ENCODE peak calls at places on chromosomes 2 and 18, in ten cellular contexts. M is psoas muscle; O is NCI-H1092; Z is stimulated activated CD4-positive, alpha-beta T cell treated with anti-CD3 and anti-CD28 coated beads, Interleukin-2, amount 100 ng/mL, for 4 hours; N is non-pigmented ciliary epithelial cell; T is lung; U is stimulated activated CD8-positive, alpha-beta memory T cell treated with anti-CD3 and anti-CD28 coated beads, Interleukin-4, amount 100 ng/mL, for 4 hours; L is AG08395; R is NCI-H69; S is substantia nigra. I is an unnamed sample.

GRCh38 chr18:76721207-76721996 is 101.0 kb upstream of the ZNF236 start:
- DNase-seq in M (no peak), O (no peak), Z (peak), N (no peak), T (no peak), U (peak), L (no peak), R (no peak), S (no peak), I (no peak)

GRCh38 chr2:173761603-173762119 is 203.5 kb downstream of the SP3 start:
- DNase-seq in M (no peak), O (no peak), Z (no peak), N (no peak), T (no peak), U (no peak), L (no peak), R (no peak), S (no peak), I (no peak)

GRCh38 chr2:219612605-219613286 is 14.7 kb upstream of the SLC4A3 start:
- DNase-seq in M (no peak), O (no peak), Z (no peak), N (no peak), T (no peak), U (no peak), L (no peak), R (no peak), S (no peak), I (no peak)

GRCh38 chr2:11075221-11075620 is 80.0 kb upstream of the SLC66A3 start:
- DNase-seq in M (no peak), O (no peak), Z (no peak), N (no peak), T (peak), U (no peak), L (no peak), R (no peak), S (no peak), I (no peak)

GRCh38 chr2:64998658-64999061 is 9.5 kb downstream of the SLC1A4 start:
- DNase-seq in M (no peak), O (no peak), Z (no peak), N (no peak), T (no peak), U (no peak), L (peak), R (no peak), S (no peak), I (peak)

GRCh38 chr18:3525870-3526420 is 76.0 kb downstream of the TGIF1 start:
- DNase-seq in M (no peak), O (no peak), Z (peak), N (no peak), T (no peak), U (no peak), L (no peak), R (peak), S (no peak), I (peak)

GRCh38 chr18:41949206-41949920 is 5.7 kb upstream of the PIK3C3 start:
- DNase-seq in M (no peak), O (no peak), Z (no peak), N (no peak), T (no peak), U (no peak), L (no peak), R (peak), S (no peak), I (no peak)

GRCh38 chr2:100228967-100229366 is 86.6 kb upstream of the AFF3 start:
- DNase-seq in M (no peak), O (no peak), Z (no peak), N (no peak), T (no peak), U (no peak), L (no peak), R (no peak), S (no peak), I (no peak)

GRCh38 chr2:30486655-30487054 is 39.6 kb downstream of the LCLAT1 start:
- DNase-seq in M (no peak), O (no peak), Z (no peak), N (no peak), T (no peak), U (no peak), L (no peak), R (no peak), S (no peak), I (no peak)

GRCh38 chr2:218782529-218782845 is 540 bp downstream of the CYP27A1 start:
- DNase-seq in M (no peak), O (no peak), Z (no peak), N (no peak), T (no peak), U (no peak), L (no peak), R (no peak), S (no peak), I (no peak)

GRCh38 chr2:128808462-128809255 is 490.0 kb upstream of the HS6ST1 start:
- DNase-seq in M (peak), O (no peak), Z (no peak), N (peak), T (no peak), U (no peak), L (peak), R (no peak), S (no peak), I (no peak)

GRCh38 chr2:189022492-189022891 is 48.3 kb downstream of the COL3A1 start:
- DNase-seq in M (no peak), O (no peak), Z (no peak), N (no peak), T (no peak), U (no peak), L (peak), R (no peak), S (no peak), I (no peak)

GRCh38 chr2:78817430-78817829 is 208.1 kb upstream of the REG3G start:
- DNase-seq in M (no peak), O (no peak), Z (no peak), N (no peak), T (no peak), U (no peak), L (no peak), R (no peak), S (no peak), I (no peak)

GRCh38 chr2:44940053-44940494 is 1.4 kb upstream of the SIX3 start:
- DNase-seq in M (no peak), O (no peak), Z (no peak), N (no peak), T (no peak), U (no peak), L (no peak), R (no peak), S (no peak), I (no peak)

GRCh38 chr2:118815314-118815713 is 32.1 kb downstream of the EN1 start:
- DNase-seq in M (no peak), O (no peak), Z (no peak), N (no peak), T (no peak), U (no peak), L (no peak), R (no peak), S (no peak), I (no peak)

GRCh38 chr18:3652380-3653262 is 202.6 kb downstream of the TGIF1 start:
- DNase-seq in M (peak), O (no peak), Z (peak), N (peak), T (no peak), U (peak), L (peak), R (peak), S (no peak), I (peak)

GRCh38 chr18:73646196-73646595 is 501.4 kb downstream of the FBXO15 start:
- DNase-seq in M (no peak), O (no peak), Z (no peak), N (no peak), T (no peak), U (no peak), L (no peak), R (no peak), S (no peak), I (no peak)

GRCh38 chr18:64659186-64659585 is 510.3 kb upstream of the LINC00305 start:
- DNase-seq in M (no peak), O (no peak), Z (no peak), N (no peak), T (no peak), U (no peak), L (no peak), R (peak), S (no peak), I (no peak)

GRCh38 chr2:19955544-19956422 is 34.1 kb downstream of the WDR35 start:
- DNase-seq in M (peak), O (no peak), Z (peak), N (peak), T (peak), U (peak), L (peak), R (peak), S (peak), I (peak)

GRCh38 chr2:65300772-65301711 is 73.4 kb downstream of the ACTR2 start:
- DNase-seq in M (peak), O (peak), Z (peak), N (no peak), T (peak), U (peak), L (peak), R (peak), S (peak), I (peak)

GRCh38 chr2:8514748-8515389 is 167.0 kb upstream of the ID2 start:
- DNase-seq in M (no peak), O (no peak), Z (no peak), N (no peak), T (no peak), U (no peak), L (no peak), R (peak), S (no peak), I (no peak)

GRCh38 chr2:101509498-101510274 is 34.8 kb upstream of the RFX8 start:
- DNase-seq in M (no peak), O (no peak), Z (no peak), N (no peak), T (no peak), U (no peak), L (no peak), R (no peak), S (no peak), I (no peak)

GRCh38 chr2:17620841-17621240 is 80.3 kb downstream of the VSNL1 start:
- DNase-seq in M (no peak), O (no peak), Z (no peak), N (no peak), T (no peak), U (no peak), L (peak), R (no peak), S (no peak), I (no peak)

GRCh38 chr2:30711646-30712085 is 95.6 kb downstream of the CAPN13 start:
- DNase-seq in M (peak), O (peak), Z (peak), N (peak), T (peak), U (peak), L (peak), R (peak), S (peak), I (peak)

GRCh38 chr2:44770221-44771187 is 171.0 kb upstream of the SIX3 start:
- DNase-seq in M (no peak), O (no peak), Z (no peak), N (no peak), T (no peak), U (no peak), L (no peak), R (peak), S (no peak), I (no peak)

GRCh38 chr2:62570861-62571698 is 65.1 kb upstream of the TMEM17 start:
- DNase-seq in M (peak), O (no peak), Z (no peak), N (no peak), T (no peak), U (no peak), L (no peak), R (no peak), S (no peak), I (no peak)

GRCh38 chr2:142218471-142218870 is 87.7 kb upstream of the LRP1B start:
- DNase-seq in M (no peak), O (no peak), Z (no peak), N (peak), T (no peak), U (no peak), L (no peak), R (no peak), S (no peak), I (no peak)

GRCh38 chr2:73111300-73112025 is 1.3 kb downstream of the RAB11FIP5 start:
- DNase-seq in M (peak), O (no peak), Z (no peak), N (no peak), T (no peak), U (no peak), L (peak), R (peak), S (no peak), I (peak)

GRCh38 chr2:186917866-186918265 is 68.9 kb upstream of the ZSWIM2 start:
- DNase-seq in M (no peak), O (no peak), Z (no peak), N (no peak), T (no peak), U (no peak), L (no peak), R (no peak), S (no peak), I (no peak)

GRCh38 chr18:8990276-8991031 is 112.0 kb upstream of the NDUFV2 start:
- DNase-seq in M (peak), O (no peak), Z (no peak), N (no peak), T (no peak), U (no peak), L (peak), R (no peak), S (no peak), I (no peak)

GRCh38 chr2:55112229-55113016 is 62.2 kb upstream of the RTN4 start:
- DNase-seq in M (peak), O (peak), Z (no peak), N (no peak), T (no peak), U (no peak), L (peak), R (peak), S (peak), I (peak)

GRCh38 chr2:75560768-75561565 is at the start of gene EVA1A:
- DNase-seq in M (peak), O (no peak), Z (no peak), N (no peak), T (peak), U (no peak), L (peak), R (peak), S (no peak), I (peak)

GRCh38 chr18:64271264-64271663 is 122.4 kb upstream of the LINC00305 start:
- DNase-seq in M (no peak), O (peak), Z (no peak), N (no peak), T (no peak), U (no peak), L (no peak), R (peak), S (no peak), I (no peak)

GRCh38 chr18:50158866-50159653 is 35.9 kb downstream of the MYO5B start:
- DNase-seq in M (no peak), O (no peak), Z (no peak), N (no peak), T (no peak), U (no peak), L (no peak), R (peak), S (no peak), I (no peak)

GRCh38 chr2:237766334-237766733 is 32.2 kb upstream of the RBM44 start:
- DNase-seq in M (no peak), O (no peak), Z (no peak), N (no peak), T (no peak), U (no peak), L (peak), R (no peak), S (no peak), I (no peak)

GRCh38 chr2:19911799-19912509 is 10.2 kb upstream of the TTC32 start:
- DNase-seq in M (no peak), O (no peak), Z (no peak), N (peak), T (no peak), U (no peak), L (peak), R (no peak), S (no peak), I (peak)

GRCh38 chr2:27871805-27872204 is 18.4 kb downstream of the RBKS start:
- DNase-seq in M (no peak), O (no peak), Z (no peak), N (no peak), T (no peak), U (no peak), L (no peak), R (no peak), S (no peak), I (no peak)